ENCODE peak calls at places on chromosomes 11 and 22, in seven cellular contexts. L is HCT116, D is K562, E is SK-N-SH, H is GM12878, P is H1, I is HepG2. C is an unnamed sample.

GRCh38 chr11:64242920-64243854 is 2.3 kb downstream of the FKBP2 start:
- DNase-seq in L (no peak), D (peak; percentile 51), E (no peak), H (no peak), P (no peak), I (no peak), C (no peak)

GRCh38 chr11:7088921-7089320 is at the start of gene RBMXL2:
- DNase-seq in L (no peak), D (no peak), E (peak; percentile 8), H (no peak), P (no peak), I (no peak), C (no peak)

GRCh38 chr22:39207141-39208012 is 37.4 kb downstream of the PDGFB start:
- DNase-seq in L (no peak), D (no peak), E (no peak), H (no peak), P (no peak), I (no peak), C (peak; percentile 69)

GRCh38 chr22:37336474-37337028 is 54.2 kb downstream of the CYTH4 start:
- DNase-seq in L (no peak), D (peak; percentile 65), E (no peak), H (no peak), P (no peak), I (no peak), C (no peak)

GRCh38 chr11:130474637-130475400 is 26.4 kb downstream of the ADAMTS15 start:
- DNase-seq in L (no peak), D (no peak), E (peak; percentile 9), H (no peak), P (no peak), I (no peak), C (no peak)

GRCh38 chr22:49756201-49756600 is 71.5 kb downstream of the BRD1 start:
- DNase-seq in L (no peak), D (no peak), E (no peak), H (no peak), P (no peak), I (no peak), C (no peak)

GRCh38 chr11:42646959-42647358 is 664.8 kb upstream of the API5 start:
- DNase-seq in L (no peak), D (no peak), E (no peak), H (no peak), P (no peak), I (no peak), C (no peak)

GRCh38 chr11:108803781-108804180 is 138.9 kb downstream of the DDX10 start:
- DNase-seq in L (no peak), D (no peak), E (no peak), H (no peak), P (no peak), I (no peak), C (no peak)

GRCh38 chr22:30159561-30160353 is 79.5 kb downstream of the HORMAD2 start:
- DNase-seq in L (no peak), D (no peak), E (no peak), H (no peak), P (no peak), I (peak; percentile 12), C (peak; percentile 13)

GRCh38 chr11:64900263-64900678 is 16.7 kb downstream of the ATG2A start:
- DNase-seq in L (no peak), D (no peak), E (no peak), H (no peak), P (no peak), I (no peak), C (no peak)

GRCh38 chr22:44292007-44292370 is 20.8 kb downstream of the SHISAL1 start:
- DNase-seq in L (no peak), D (no peak), E (no peak), H (no peak), P (no peak), I (no peak), C (no peak)

GRCh38 chr22:44406581-44407403 is 91.2 kb downstream of the RTL6 start:
- DNase-seq in L (no peak), D (no peak), E (no peak), H (no peak), P (peak; percentile 19), I (no peak), C (no peak)

GRCh38 chr11:13183094-13183825 is 94.3 kb upstream of the BMAL1 start:
- DNase-seq in L (no peak), D (peak; percentile 31), E (peak; percentile 26), H (no peak), P (no peak), I (peak; percentile 28), C (peak; percentile 50)

GRCh38 chr22:49205401-49205800 is 622.3 kb downstream of the BRD1 start:
- DNase-seq in L (no peak), D (no peak), E (no peak), H (no peak), P (no peak), I (no peak), C (no peak)

GRCh38 chr11:32231909-32232493 is 141.1 kb downstream of the RCN1 start:
- DNase-seq in L (peak; percentile 36), D (peak; percentile 48), E (peak; percentile 33), H (no peak), P (peak; percentile 23), I (peak; percentile 13), C (peak; percentile 31)

GRCh38 chr11:130427581-130428211 is 713 bp downstream of the ADAMTS8 start:
- DNase-seq in L (no peak), D (no peak), E (peak; percentile 56), H (no peak), P (no peak), I (no peak), C (no peak)

GRCh38 chr11:99739464-99740089 is 718.8 kb downstream of the CNTN5 start:
- DNase-seq in L (no peak), D (peak; percentile 13), E (peak; percentile 51), H (no peak), P (peak; percentile 7), I (peak; percentile 17), C (peak; percentile 69)

GRCh38 chr11:74265256-74265655 is 46.2 kb downstream of the P4HA3 start:
- DNase-seq in L (no peak), D (no peak), E (no peak), H (no peak), P (no peak), I (no peak), C (no peak)

GRCh38 chr11:110126936-110127335 is 33.7 kb downstream of the ZC3H12C start:
- DNase-seq in L (no peak), D (no peak), E (no peak), H (no peak), P (no peak), I (no peak), C (no peak)

GRCh38 chr22:37088108-37088605 is 21.4 kb downstream of the TMPRSS6 start:
- DNase-seq in L (peak; percentile 48), D (peak; percentile 37), E (no peak), H (no peak), P (no peak), I (no peak), C (no peak)

GRCh38 chr11:133243832-133244231 is 288.5 kb downstream of the OPCML start:
- DNase-seq in L (no peak), D (no peak), E (no peak), H (no peak), P (no peak), I (no peak), C (no peak)

GRCh38 chr11:133239530-133239929 is 292.8 kb downstream of the OPCML start:
- DNase-seq in L (no peak), D (no peak), E (no peak), H (no peak), P (no peak), I (no peak), C (no peak)

GRCh38 chr11:133240908-133241307 is 291.4 kb downstream of the OPCML start:
- DNase-seq in L (no peak), D (no peak), E (no peak), H (no peak), P (no peak), I (no peak), C (no peak)

GRCh38 chr11:133234883-133235282 is 297.4 kb downstream of the OPCML start:
- DNase-seq in L (no peak), D (no peak), E (peak; percentile 50), H (no peak), P (no peak), I (no peak), C (no peak)

GRCh38 chr11:133238455-133238854 is 293.8 kb downstream of the OPCML start:
- DNase-seq in L (no peak), D (no peak), E (no peak), H (no peak), P (no peak), I (no peak), C (no peak)
- TF ChIP-seq JUND in L (no peak), D (no peak), E (no peak), H (no peak), P (no peak), I (no peak), C (no peak)

GRCh38 chr22:46116491-46116958 is 33.8 kb upstream of the PPARA start:
- DNase-seq in L (peak; percentile 66), D (peak; percentile 84), E (peak; percentile 99), H (peak; percentile 16), P (peak; percentile 67), I (peak; percentile 74), C (peak; percentile 81)
- TF ChIP-seq JUND in L (no peak), D (no peak), E (no peak), H (no peak), P (no peak), I (no peak), C (no peak)

GRCh38 chr11:75462117-75462653 is 29.2 kb upstream of the KLHL35 start:
- DNase-seq in L (no peak), D (no peak), E (no peak), H (no peak), P (peak; percentile 44), I (no peak), C (peak; percentile 31)
- TF ChIP-seq JUND in L (no peak), D (no peak), E (no peak), H (no peak), P (peak; percentile 73), I (no peak), C (no peak)

GRCh38 chr11:128658499-128658898 is 35.4 kb upstream of the FLI1 start:
- DNase-seq in L (no peak), D (no peak), E (no peak), H (no peak), P (no peak), I (no peak), C (no peak)
- TF ChIP-seq JUND in L (no peak), D (no peak), E (no peak), H (no peak), P (no peak), I (no peak), C (no peak)

GRCh38 chr11:89443366-89444303 is 47.5 kb downstream of the NOX4 start:
- DNase-seq in L (no peak), D (no peak), E (peak; percentile 12), H (no peak), P (no peak), I (no peak), C (no peak)
- TF ChIP-seq JUND in L (no peak), D (no peak), E (no peak), H (no peak), P (no peak), I (no peak), C (no peak)

GRCh38 chr22:31829505-31829904 is 75.7 kb downstream of the DEPDC5 start:
- DNase-seq in L (peak; percentile 89), D (peak; percentile 59), E (peak; percentile 47), H (peak; percentile 19), P (no peak), I (peak; percentile 46), C (no peak)
- TF ChIP-seq JUND in L (peak; percentile 96), D (peak; percentile 78), E (peak; percentile 99), H (no peak), P (no peak), I (no peak), C (no peak)